ENCODE peak calls at places on chromosomes 4 and X, in nine cellular contexts. G is activated CD8-positive, alpha-beta memory T cell treated with anti-CD3 and anti-CD28 coated beads, Interleukin-2, amount 50 U/mL, for 4 hours; W is IMR-90; T is activated CD4-positive, alpha-beta T cell treated with anti-CD3 and anti-CD28 coated beads, Interleukin-2, amount 50 U/mL, for 24 hours; Q is CMK; V is Kasumi-1; D is NCI-H1417; E is Jurkat, Clone E6-1; A is NCI-H2029. M is an unnamed sample.
A peak's percentile ranks its signal among the peaks of the same experiment; 100 is the strongest.

GRCh38 chr4:87679449-87680169 is 29.5 kb downstream of the DMP1 start:
- DNase-seq in G (peak; percentile 32), W (peak; percentile 58), T (peak; percentile 11), Q (peak; percentile 24), V (peak; percentile 54), D (peak; percentile 32), E (no peak), A (peak; percentile 26), M (peak; percentile 36)

GRCh38 chr4:7672601-7673000 is 237.9 kb upstream of the PSAPL1 start:
- DNase-seq in G (no peak), W (no peak), T (no peak), Q (no peak), V (no peak), D (no peak), E (no peak), A (no peak), M (no peak)

GRCh38 chr4:180434131-180434895 is 1808.9 kb upstream of the TENM3 start:
- DNase-seq in G (no peak), W (no peak), T (no peak), Q (no peak), V (no peak), D (no peak), E (no peak), A (no peak), M (no peak)

GRCh38 chrX:120456973-120457372 is 12.1 kb downstream of the LAMP2 start:
- DNase-seq in G (no peak), W (peak; percentile 21), T (no peak), Q (no peak), V (peak; percentile 39), D (no peak), E (peak; percentile 83), A (no peak), M (no peak)

GRCh38 chrX:75544760-75545159 is 21.9 kb upstream of the ZDHHC15 start:
- DNase-seq in G (no peak), W (no peak), T (no peak), Q (no peak), V (no peak), D (no peak), E (no peak), A (no peak), M (no peak)

GRCh38 chr4:110484767-110485166 is 8.8 kb downstream of the ENPEP start:
- DNase-seq in G (no peak), W (peak; percentile 90), T (no peak), Q (no peak), V (no peak), D (no peak), E (no peak), A (no peak), M (no peak)

GRCh38 chr4:159937595-159937994 is 834.7 kb downstream of the RAPGEF2 start:
- DNase-seq in G (no peak), W (no peak), T (no peak), Q (no peak), V (peak; percentile 34), D (no peak), E (no peak), A (no peak), M (no peak)

GRCh38 chr4:96389752-96390151 is 549.9 kb downstream of the PDHA2 start:
- DNase-seq in G (no peak), W (no peak), T (no peak), Q (no peak), V (no peak), D (no peak), E (no peak), A (no peak), M (no peak)

GRCh38 chrX:51866156-51866555 is 27.3 kb upstream of the MAGED1 start:
- DNase-seq in G (no peak), W (peak; percentile 65), T (no peak), Q (no peak), V (no peak), D (no peak), E (no peak), A (no peak), M (no peak)

GRCh38 chr4:20256381-20256881 is 4.7 kb downstream of the SLIT2 start:
- DNase-seq in G (no peak), W (peak; percentile 35), T (no peak), Q (no peak), V (no peak), D (no peak), E (no peak), A (no peak), M (no peak)

GRCh38 chr4:77284036-77284435 is 127.0 kb downstream of the CCNG2 start:
- DNase-seq in G (no peak), W (no peak), T (no peak), Q (no peak), V (no peak), D (no peak), E (no peak), A (no peak), M (no peak)

GRCh38 chrX:93673869-93674271 is at the start of gene FAM133A:
- DNase-seq in G (no peak), W (peak; percentile 4), T (no peak), Q (no peak), V (no peak), D (no peak), E (no peak), A (no peak), M (no peak)

GRCh38 chr4:99518883-99519282 is 8.1 kb downstream of the C4orf17 start:
- DNase-seq in G (no peak), W (no peak), T (no peak), Q (no peak), V (peak; percentile 32), D (no peak), E (no peak), A (no peak), M (no peak)

GRCh38 chr4:89379541-89380035 is 72.0 kb upstream of the GPRIN3 start:
- DNase-seq in G (no peak), W (no peak), T (no peak), Q (no peak), V (no peak), D (no peak), E (no peak), A (peak; percentile 89), M (no peak)